ENCODE peak calls at places on chromosomes 3 and 15, in four cellular contexts. T is GM12865; I is activated CD4-positive, alpha-beta T cell treated with anti-CD3 and anti-CD28 coated beads for 36 hours; M is naive thymus-derived CD4-positive, alpha-beta T cell. D is an unnamed sample.

GRCh38 chr15:40722934-40723333 is 28.0 kb downstream of the RAD51 start:
- DNase-seq in T (no peak), M (no peak), I (no peak), D (no peak)

GRCh38 chr3:150384517-150385212 is 23.4 kb upstream of the TSC22D2 start:
- DNase-seq in M (peak), I (peak), T (peak), D (peak)

GRCh38 chr3:46282041-46282440 is 39.8 kb downstream of the CCR3 start:
- DNase-seq in M (no peak), I (no peak), T (no peak), D (no peak)

GRCh38 chr3:9732080-9732752 is 681 bp downstream of the BRPF1 start:
- DNase-seq in T (peak), M (peak), I (peak), D (peak)

GRCh38 chr3:130991126-130991525 is 35.5 kb downstream of the ASTE1 start:
- DNase-seq in I (peak), T (no peak), M (no peak), D (no peak)

GRCh38 chr3:159209459-159209858 is 407.6 kb downstream of the MFSD1 start:
- DNase-seq in M (no peak), T (no peak), I (no peak), D (no peak)

GRCh38 chr3:138460536-138461205 is 26.3 kb downstream of the ESYT3 start:
- DNase-seq in T (no peak), I (no peak), M (no peak), D (no peak)

GRCh38 chr3:147864754-147865354 is 455.7 kb downstream of the ZIC1 start:
- DNase-seq in M (no peak), I (no peak), T (no peak), D (no peak)

GRCh38 chr3:56976666-56977560 is 83.6 kb upstream of the SPATA12 start:
- DNase-seq in I (no peak), T (no peak), M (no peak), D (no peak)

GRCh38 chr3:100184960-100185566 is 70.8 kb upstream of the FILIP1L start:
- DNase-seq in I (no peak), T (no peak), M (no peak), D (no peak)

GRCh38 chr15:29114277-29115092 is 155.1 kb downstream of the NSMCE3 start:
- DNase-seq in T (no peak), M (no peak), I (no peak), D (no peak)

GRCh38 chr3:190456779-190457178 is 7.1 kb upstream of the TMEM207 start:
- DNase-seq in I (no peak), M (no peak), T (no peak), D (no peak)

GRCh38 chr3:58657571-58658141 is 8.9 kb downstream of the FAM3D start:
- DNase-seq in M (no peak), T (no peak), I (no peak), D (no peak)

GRCh38 chr3:194080473-194080872 is 55.5 kb upstream of the HES1 start:
- DNase-seq in T (no peak), I (no peak), M (no peak), D (no peak)